ENCODE peak calls at places on chromosomes 11 and 22, in six cellular contexts. G, R, J, Y, U and H are unnamed samples.

GRCh38 chr11:44085330-44085729 is 10.1 kb upstream of the EXT2 start:
- DNase-seq in R (no peak), J (no peak), Y (no peak), G (no peak), U (no peak), H (no peak)

GRCh38 chr11:64720640-64721358 is 2.2 kb downstream of the NRXN2 start:
- DNase-seq in Y (no peak), U (no peak), G (no peak), R (no peak), J (no peak), H (no peak)

GRCh38 chr11:61057615-61058014 is 44.7 kb upstream of the CD5 start:
- DNase-seq in G (no peak), U (no peak), R (no peak), J (no peak), Y (no peak), H (no peak)

GRCh38 chr11:17552392-17553248 is 5.6 kb downstream of the OTOG start:
- DNase-seq in G (no peak), Y (no peak), J (no peak), R (no peak), U (no peak), H (peak)

GRCh38 chr11:62707277-62707771 is at the start of the genes BSCL2 and GNG3:
- DNase-seq in J (no peak), U (no peak), G (no peak), Y (no peak), R (no peak), H (no peak)

GRCh38 chr11:13891911-13892310 is 70.6 kb upstream of the SPON1 start:
- DNase-seq in U (no peak), J (no peak), R (no peak), Y (no peak), G (no peak), H (no peak)

GRCh38 chr11:125071408-125071807 is 8.3 kb downstream of the SLC37A2 start:
- DNase-seq in U (no peak), Y (no peak), J (no peak), R (no peak), G (no peak), H (no peak)

GRCh38 chr11:130037881-130038601 is 31.7 kb upstream of the APLP2 start:
- DNase-seq in G (no peak), U (no peak), Y (no peak), R (peak), J (no peak), H (no peak)

GRCh38 chr11:62482753-62483152 is 63.9 kb downstream of the AHNAK start:
- DNase-seq in J (no peak), Y (no peak), R (no peak), G (no peak), U (no peak), H (no peak)

GRCh38 chr11:134032501-134033091 is 36.3 kb upstream of the JAM3 start:
- DNase-seq in Y (no peak), U (no peak), R (no peak), G (no peak), J (no peak), H (no peak)

GRCh38 chr22:19666663-19667593 is 47.4 kb upstream of the SEPTIN5 start:
- DNase-seq in U (no peak), R (peak), J (no peak), Y (no peak), G (no peak), H (no peak)

GRCh38 chr11:121540627-121541026 is 87.9 kb upstream of the SORL1-AS1 start:
- DNase-seq in R (peak), G (no peak), Y (no peak), J (no peak), U (no peak), H (peak)

GRCh38 chr11:77044356-77044755 is 10.2 kb downstream of the B3GNT6 start:
- DNase-seq in Y (no peak), J (no peak), R (no peak), U (no peak), G (no peak), H (no peak)

GRCh38 chr11:2666828-2667570 is 32.8 kb downstream of the KCNQ1OT1 start:
- DNase-seq in R (no peak), Y (no peak), G (no peak), U (no peak), J (no peak), H (no peak)

GRCh38 chr22:48700566-48701295 is 1126.9 kb downstream of the BRD1 start:
- DNase-seq in U (no peak), Y (no peak), J (no peak), R (no peak), G (no peak), H (no peak)